ENCODE peak calls at places on chromosomes 6 and 20, in six cellular contexts. Z is natural killer cell, R is HCT116, U is retinal pigment epithelial cell, J is upper lobe of right lung, K is dorsolateral prefrontal cortex. T is an unnamed sample.

GRCh38 chr20:63846128-63846771 is 15.0 kb upstream of the ABHD16B start:
- DNase-seq in Z (no peak), R (no peak), U (no peak), J (no peak), K (no peak), T (no peak)

GRCh38 chr6:125314019-125314581 is 12.3 kb upstream of the HDDC2 start:
- DNase-seq in Z (no peak), R (peak), U (peak), J (no peak), K (peak), T (peak)

GRCh38 chr6:45921703-45922270 is 93.9 kb downstream of the CLIC5 start:
- DNase-seq in Z (no peak), R (no peak), U (no peak), J (no peak), K (no peak), T (no peak)

GRCh38 chr6:159174263-159174974 is 5.2 kb downstream of the FNDC1 start:
- DNase-seq in Z (peak), R (peak), U (no peak), J (peak), K (peak), T (peak)

GRCh38 chr20:50870572-50871161 is 60.6 kb downstream of the ADNP start:
- DNase-seq in Z (no peak), R (no peak), U (peak), J (no peak), K (no peak), T (no peak)

GRCh38 chr6:10420546-10421507 is 6.0 kb upstream of the TFAP2A start:
- DNase-seq in Z (no peak), R (no peak), U (no peak), J (no peak), K (no peak), T (peak)

GRCh38 chr6:126539022-126539421 is 199.1 kb downstream of the CENPW start:
- DNase-seq in Z (no peak), R (peak), U (no peak), J (no peak), K (no peak), T (no peak)

GRCh38 chr6:13641315-13641714 is 26.2 kb downstream of the NOL7 start:
- DNase-seq in Z (no peak), R (no peak), U (no peak), J (no peak), K (no peak), T (no peak)

GRCh38 chr6:15870354-15871043 is 207.7 kb upstream of the DTNBP1 start:
- DNase-seq in Z (no peak), R (no peak), U (no peak), J (no peak), K (no peak), T (no peak)

GRCh38 chr6:169723991-169724553 is at the start of gene PHF10:
- DNase-seq in Z (peak), R (no peak), U (no peak), J (peak), K (no peak), T (peak)

GRCh38 chr20:35066194-35066593 is 26.4 kb downstream of the TRPC4AP start:
- DNase-seq in Z (no peak), R (no peak), U (no peak), J (no peak), K (no peak), T (no peak)

GRCh38 chr6:114810468-114810867 is 467.6 kb upstream of the HS3ST5 start:
- DNase-seq in Z (no peak), R (no peak), U (no peak), J (no peak), K (no peak), T (no peak)

GRCh38 chr6:153435787-153436186 is 304.7 kb upstream of the RGS17 start:
- DNase-seq in Z (no peak), R (no peak), U (no peak), J (no peak), K (no peak), T (no peak)

GRCh38 chr6:11324453-11325023 is 92.1 kb upstream of the NEDD9 start:
- DNase-seq in Z (no peak), R (no peak), U (no peak), J (no peak), K (no peak), T (no peak)

DNA sequence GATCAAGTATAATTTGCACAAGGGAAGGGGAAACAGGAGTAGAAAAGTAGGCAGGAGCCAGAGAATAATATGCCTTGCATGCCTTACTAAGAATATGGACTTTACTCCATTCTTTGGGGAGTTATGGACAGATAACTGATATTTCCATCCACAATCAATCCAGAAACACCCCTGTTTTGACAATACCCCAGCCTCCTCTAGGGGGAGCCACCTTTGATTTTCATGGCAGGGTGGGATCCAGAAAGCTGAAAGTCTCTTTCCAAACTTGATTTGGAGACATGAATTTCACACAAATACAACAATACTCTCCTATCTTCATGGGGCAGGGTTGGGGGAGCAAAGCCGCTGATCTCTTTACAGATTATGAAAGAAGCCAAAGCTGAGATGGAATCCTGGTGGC is 404.1 kb downstream of the FOXA2 start:
- DNase-seq in Z (no peak), R (no peak), U (no peak), J (no peak), K (no peak), T (no peak)
- TF ChIP-seq CTCF in Z (no peak), R (no peak), U (no peak), J (no peak), K (no peak), T (no peak)

GRCh38 chr20:56316483-56316882 is 42.3 kb upstream of the FAM210B start:
- DNase-seq in Z (no peak), R (no peak), U (no peak), J (no peak), K (no peak), T (no peak)
- TF ChIP-seq CTCF in Z (no peak), R (no peak), U (no peak), J (no peak), K (no peak), T (no peak)

GRCh38 chr6:43912598-43913387 is 142.8 kb downstream of the VEGFA start:
- DNase-seq in Z (no peak), R (no peak), U (no peak), J (no peak), K (no peak), T (no peak)

GRCh38 chr6:43910149-43910637 is 140.2 kb downstream of the VEGFA start:
- DNase-seq in Z (no peak), R (no peak), U (no peak), J (no peak), K (no peak), T (no peak)

GRCh38 chr6:43911354-43911624 is 141.3 kb downstream of the VEGFA start:
- DNase-seq in Z (no peak), R (no peak), U (no peak), J (no peak), K (no peak), T (no peak)

GRCh38 chr6:43910638-43911353 is 140.8 kb downstream of the VEGFA start:
- DNase-seq in Z (no peak), R (peak), U (no peak), J (no peak), K (no peak), T (peak)

DNA sequence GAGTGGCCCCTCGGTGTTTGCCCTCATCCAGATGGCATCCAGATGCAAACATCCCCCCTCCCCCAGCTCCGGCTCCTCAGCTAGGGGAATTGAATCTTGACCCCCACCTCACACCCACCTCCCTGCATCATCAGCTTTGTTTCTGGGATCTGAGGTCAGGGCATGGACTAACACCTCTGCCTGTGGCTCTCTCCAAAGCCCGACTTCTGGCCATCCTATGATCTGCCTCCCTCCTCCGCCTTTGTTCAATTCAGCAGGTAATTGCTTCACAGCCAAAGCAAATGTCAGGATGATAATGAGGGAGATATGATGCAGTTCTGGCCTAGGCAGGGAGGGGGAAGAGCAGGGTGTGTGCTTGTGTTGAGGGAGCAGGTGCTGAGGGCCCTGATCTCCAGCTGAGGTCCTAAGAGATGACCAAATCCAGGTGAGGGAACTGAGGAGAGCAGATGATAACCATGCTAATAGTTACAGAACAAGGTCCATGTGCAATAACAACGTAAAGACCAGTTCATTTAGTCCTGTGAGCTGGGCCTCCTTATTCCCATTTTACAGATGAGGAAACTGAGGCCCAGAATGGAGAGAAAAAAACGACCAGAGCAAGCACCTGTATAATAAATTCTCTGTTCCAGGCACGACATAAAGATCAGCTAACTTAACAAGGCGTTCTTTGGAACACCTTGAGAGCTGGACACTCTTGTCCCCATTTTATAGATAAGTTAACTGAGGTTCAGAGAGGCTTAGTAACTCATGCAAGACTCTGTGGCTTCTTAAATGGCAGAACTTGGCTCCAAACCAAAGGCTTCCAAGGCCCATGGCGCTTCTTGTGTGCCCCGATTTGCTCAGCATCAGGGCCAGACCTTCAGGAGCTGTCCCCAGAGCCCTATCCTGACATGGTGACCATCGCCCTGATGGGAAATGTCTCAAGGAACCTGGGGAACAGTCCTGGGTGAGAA is 141.9 kb downstream of the VEGFA start:
- DNase-seq in Z (no peak), R (no peak), U (no peak), J (no peak), K (no peak), T (no peak)
- TF ChIP-seq CTCF in Z (no peak), R (no peak), U (no peak), J (no peak), K (no peak), T (no peak)

GRCh38 chr6:30042476-30042875 is 18.6 kb upstream of the POLR1H start:
- DNase-seq in Z (no peak), R (no peak), U (no peak), J (no peak), K (no peak), T (no peak)
- TF ChIP-seq CTCF in Z (no peak), R (no peak), U (no peak), J (no peak), K (no peak), T (no peak)

DNA sequence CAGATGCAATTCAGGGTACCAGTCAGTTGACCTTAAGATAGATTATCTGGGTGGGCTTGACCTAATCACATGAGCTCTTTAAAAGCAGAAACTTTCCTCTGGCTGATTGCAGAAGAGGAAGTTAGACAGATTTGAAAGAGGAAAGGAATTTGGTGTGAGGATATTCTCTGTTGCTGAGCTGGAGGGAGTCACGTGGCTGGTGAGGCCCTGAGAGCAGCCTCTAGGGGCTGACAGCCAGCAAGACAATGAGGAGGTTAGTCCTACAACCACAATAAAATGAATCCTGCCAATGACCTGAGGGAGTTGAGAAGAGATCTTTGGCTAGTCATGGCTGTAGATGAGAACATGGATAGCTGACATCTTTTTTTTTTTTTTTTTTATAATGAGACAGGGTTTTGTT is 87.0 kb upstream of the B3GAT2 start:
- DNase-seq in Z (no peak), R (no peak), U (no peak), J (no peak), K (no peak), T (no peak)
- TF ChIP-seq CTCF in Z (no peak), R (no peak), U (peak), J (no peak), K (no peak), T (no peak)

GRCh38 chr6:36076178-36077088 is 48.8 kb downstream of the MAPK14 start:
- DNase-seq in Z (no peak), R (no peak), U (no peak), J (no peak), K (no peak), T (no peak)

GRCh38 chr6:36073587-36073986 is 46.0 kb downstream of the MAPK14 start:
- DNase-seq in Z (no peak), R (no peak), U (no peak), J (no peak), K (no peak), T (no peak)

GRCh38 chr6:36079596-36079995 is 50.7 kb upstream of the MAPK13 start:
- DNase-seq in Z (no peak), R (no peak), U (no peak), J (no peak), K (no peak), T (no peak)

GRCh38 chr6:36078159-36078558 is 50.6 kb downstream of the MAPK14 start:
- DNase-seq in Z (no peak), R (no peak), U (no peak), J (no peak), K (no peak), T (no peak)

DNA sequence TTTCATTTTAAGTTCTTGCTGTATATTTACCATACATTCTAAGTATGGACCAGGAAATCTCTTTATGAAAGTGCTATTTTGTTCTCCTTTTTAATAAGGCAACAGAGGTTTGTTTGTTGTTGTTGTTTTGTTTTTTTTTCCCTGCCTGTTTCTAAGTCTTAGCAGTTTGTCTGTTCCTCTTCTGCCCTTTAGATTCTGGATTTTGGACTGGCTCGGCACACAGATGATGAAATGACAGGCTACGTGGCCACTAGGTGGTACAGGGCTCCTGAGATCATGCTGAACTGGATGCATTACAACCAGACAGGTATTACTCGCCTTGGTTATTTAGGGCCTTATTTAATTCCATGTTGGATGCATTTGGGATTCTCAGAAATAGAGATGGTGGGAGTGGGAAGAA is 48.0 kb downstream of the MAPK14 start:
- DNase-seq in Z (no peak), R (peak), U (no peak), J (no peak), K (no peak), T (peak)
- TF ChIP-seq CTCF in Z (peak), R (no peak), U (peak), J (peak), K (no peak), T (peak)

GRCh38 chr6:138387577-138388368 is 10.1 kb downstream of the SMIM28 start:
- DNase-seq in Z (no peak), R (no peak), U (no peak), J (no peak), K (no peak), T (no peak)
- TF ChIP-seq CTCF in Z (no peak), R (no peak), U (no peak), J (no peak), K (no peak), T (no peak)

GRCh38 chr6:8888468-8888867 is 453.1 kb upstream of the SLC35B3 start:
- DNase-seq in Z (no peak), R (peak), U (no peak), J (no peak), K (no peak), T (no peak)
- TF ChIP-seq CTCF in Z (no peak), R (peak), U (peak), J (peak), K (peak), T (no peak)

GRCh38 chr6:7424967-7425807 is 35.6 kb downstream of the RIOK1 start:
- DNase-seq in Z (no peak), R (peak), U (peak), J (no peak), K (no peak), T (peak)
- TF ChIP-seq CTCF in Z (no peak), R (peak), U (peak), J (peak), K (peak), T (no peak)

T was measured in Calu3.